ENCODE peak calls at places on chromosomes 5 and 9, in ten cellular contexts. Q is upper lobe of right lung, D is stomach, A is transverse colon, S is cardiac fibroblast, T is right lobe of liver, W is pancreas, P is AG10803, E is left ventricle myocardium inferior, L is tibial nerve. R is an unnamed sample.

GRCh38 chr9:129624168-129624759 is 1.7 kb upstream of the NTMT1 start:
- DNase-seq in Q (peak), D (peak), A (peak), S (peak), T (no peak), W (peak), P (peak), E (no peak), L (peak), R (peak)

GRCh38 chr5:139105621-139106071 is 92.5 kb downstream of the SIL1 start:
- DNase-seq in Q (no peak), D (no peak), A (no peak), S (no peak), T (no peak), W (no peak), P (no peak), E (no peak), L (no peak), R (no peak)

GRCh38 chr5:31502506-31502905 is 29.4 kb downstream of the DROSHA start:
- DNase-seq in Q (no peak), D (no peak), A (no peak), S (no peak), T (no peak), W (no peak), P (peak), E (no peak), L (no peak), R (peak)

GRCh38 chr9:29290519-29290918 is 1717.2 kb upstream of the C9orf72 start:
- DNase-seq in Q (no peak), D (no peak), A (no peak), S (no peak), T (no peak), W (no peak), P (no peak), E (no peak), L (no peak), R (no peak)

GRCh38 chr5:34522599-34523381 is 133.3 kb upstream of the RAI14 start:
- DNase-seq in Q (no peak), D (peak), A (peak), S (peak), T (no peak), W (peak), P (peak), E (peak), L (peak), R (peak)

GRCh38 chr5:180128671-180129261 is 57.2 kb upstream of the RNF130 start:
- DNase-seq in Q (no peak), D (peak), A (no peak), S (no peak), T (no peak), W (peak), P (no peak), E (no peak), L (no peak), R (no peak)

GRCh38 chr9:16281707-16282106 is 588.8 kb downstream of the BNC2 start:
- DNase-seq in Q (no peak), D (no peak), A (no peak), S (no peak), T (no peak), W (no peak), P (no peak), E (no peak), L (no peak), R (no peak)

GRCh38 chr9:87387351-87388055 is 110.2 kb upstream of the DAPK1 start:
- DNase-seq in Q (no peak), D (no peak), A (no peak), S (peak), T (no peak), W (no peak), P (peak), E (no peak), L (no peak), R (no peak)

GRCh38 chr9:68497629-68498028 is 43.1 kb downstream of the TMEM252 start:
- DNase-seq in Q (no peak), D (no peak), A (no peak), S (no peak), T (no peak), W (no peak), P (no peak), E (no peak), L (no peak), R (no peak)

GRCh38 chr5:3265936-3266335 is 329.7 kb upstream of the IRX1 start:
- DNase-seq in Q (no peak), D (no peak), A (no peak), S (no peak), T (no peak), W (no peak), P (no peak), E (no peak), L (no peak), R (no peak)

GRCh38 chr5:543755-544674 is 19.8 kb upstream of the SLC9A3 start:
- DNase-seq in Q (peak), D (peak), A (peak), S (no peak), T (peak), W (peak), P (no peak), E (peak), L (peak), R (no peak)

GRCh38 chr9:136007906-136008692 is 46.9 kb upstream of the UBAC1 start:
- DNase-seq in Q (no peak), D (no peak), A (no peak), S (peak), T (no peak), W (no peak), P (peak), E (no peak), L (no peak), R (peak)

GRCh38 chr9:118422513-118422912 is 718.3 kb downstream of the TLR4 start:
- DNase-seq in Q (no peak), D (no peak), A (no peak), S (no peak), T (no peak), W (no peak), P (no peak), E (no peak), L (no peak), R (no peak)

GRCh38 chr9:111287127-111287526 is 42.9 kb downstream of the OR2K2 start:
- DNase-seq in Q (no peak), D (no peak), A (no peak), S (peak), T (no peak), W (no peak), P (peak), E (no peak), L (no peak), R (peak)

GRCh38 chr5:134524826-134525686 is at the start of gene JADE2:
- DNase-seq in Q (peak), D (peak), A (peak), S (peak), T (peak), W (peak), P (peak), E (peak), L (peak), R (peak)

GRCh38 chr9:36797471-36798220 is 225.0 kb downstream of the MELK start:
- DNase-seq in Q (no peak), D (no peak), A (no peak), S (no peak), T (no peak), W (no peak), P (no peak), E (no peak), L (no peak), R (no peak)

GRCh38 chr5:126002222-126002897 is 420.8 kb upstream of the GRAMD2B start:
- DNase-seq in Q (no peak), D (peak), A (no peak), S (peak), T (no peak), W (no peak), P (peak), E (peak), L (peak), R (peak)

GRCh38 chr9:129669141-129669718 is 3.8 kb downstream of the PRRX2 start:
- DNase-seq in Q (no peak), D (no peak), A (no peak), S (no peak), T (no peak), W (no peak), P (peak), E (no peak), L (no peak), R (peak)

GRCh38 chr9:135664266-135664665 is 1.2 kb downstream of the LCN9 start:
- DNase-seq in Q (no peak), D (no peak), A (no peak), S (no peak), T (no peak), W (peak), P (no peak), E (no peak), L (no peak), R (no peak)

GRCh38 chr5:171441246-171441791 is 21.9 kb downstream of the FGF18 start:
- DNase-seq in Q (no peak), D (no peak), A (no peak), S (no peak), T (no peak), W (no peak), P (no peak), E (no peak), L (no peak), R (no peak)

GRCh38 chr9:107472581-107473335 is 16.8 kb downstream of the KLF4 start:
- DNase-seq in Q (no peak), D (no peak), A (no peak), S (no peak), T (no peak), W (no peak), P (no peak), E (no peak), L (no peak), R (no peak)

GRCh38 chr5:142360607-142361120 is 35.8 kb upstream of the SPRY4 start:
- DNase-seq in Q (no peak), D (peak), A (no peak), S (peak), T (peak), W (no peak), P (peak), E (no peak), L (no peak), R (peak)

GRCh38 chr9:129631673-129632129 is 5.7 kb downstream of the NTMT1 start:
- DNase-seq in Q (no peak), D (peak), A (no peak), S (no peak), T (no peak), W (no peak), P (no peak), E (no peak), L (no peak), R (no peak)

GRCh38 chr9:9631302-9631701 is 981.5 kb downstream of the PTPRD start:
- DNase-seq in Q (no peak), D (no peak), A (no peak), S (no peak), T (no peak), W (no peak), P (no peak), E (no peak), L (no peak), R (no peak)

GRCh38 chr9:109990541-109990940 is 210.5 kb downstream of the PALM2AKAP2 start:
- DNase-seq in Q (no peak), D (no peak), A (no peak), S (no peak), T (no peak), W (no peak), P (peak), E (no peak), L (no peak), R (no peak)

GRCh38 chr5:15718411-15719178 is 218.6 kb downstream of the FBXL7 start:
- DNase-seq in Q (no peak), D (no peak), A (no peak), S (peak), T (no peak), W (no peak), P (no peak), E (no peak), L (no peak), R (peak)

GRCh38 chr9:106893088-106893487 is 30.1 kb downstream of the ZNF462 start:
- DNase-seq in Q (no peak), D (no peak), A (no peak), S (peak), T (no peak), W (no peak), P (peak), E (no peak), L (no peak), R (peak)

GRCh38 chr5:74766348-74766886 is 500 bp downstream of the GFM2 start:
- DNase-seq in Q (no peak), D (no peak), A (no peak), S (peak), T (no peak), W (no peak), P (peak), E (no peak), L (peak), R (no peak)

GRCh38 chr9:93827545-93828330 is 127.4 kb downstream of the BARX1 start:
- DNase-seq in Q (peak), D (peak), A (peak), S (peak), T (no peak), W (peak), P (peak), E (no peak), L (no peak), R (peak)

GRCh38 chr9:130174025-130174424 is 1.8 kb downstream of the NCS1 start:
- DNase-seq in Q (no peak), D (no peak), A (no peak), S (no peak), T (no peak), W (no peak), P (no peak), E (no peak), L (no peak), R (no peak)

GRCh38 chr9:127450170-127450830 is 906 bp downstream of the RPL12 start:
- DNase-seq in Q (no peak), D (peak), A (no peak), S (peak), T (no peak), W (no peak), P (peak), E (no peak), L (no peak), R (peak)

GRCh38 chr5:78527054-78527884 is 121.3 kb downstream of the LHFPL2 start:
- DNase-seq in Q (no peak), D (no peak), A (peak), S (peak), T (no peak), W (no peak), P (peak), E (peak), L (peak), R (peak)

GRCh38 chr5:10173716-10174115 is 76.0 kb downstream of the ATPSCKMT start:
- DNase-seq in Q (no peak), D (no peak), A (no peak), S (no peak), T (no peak), W (no peak), P (no peak), E (no peak), L (no peak), R (no peak)

GRCh38 chr9:130660326-130660682 is 4.1 kb upstream of the PRDM12 start:
- DNase-seq in Q (no peak), D (no peak), A (no peak), S (no peak), T (no peak), W (peak), P (no peak), E (no peak), L (no peak), R (no peak)

GRCh38 chr5:45694255-45694834 is 1.8 kb downstream of the HCN1 start:
- DNase-seq in Q (no peak), D (no peak), A (no peak), S (peak), T (no peak), W (no peak), P (no peak), E (no peak), L (no peak), R (no peak)

GRCh38 chr5:43401827-43402226 is 10.4 kb downstream of the CCL28 start:
- DNase-seq in Q (no peak), D (no peak), A (no peak), S (peak), T (no peak), W (no peak), P (peak), E (no peak), L (no peak), R (no peak)

GRCh38 chr5:169547508-169547907 is 36.1 kb upstream of the SPDL1 start:
- DNase-seq in Q (no peak), D (no peak), A (no peak), S (peak), T (no peak), W (no peak), P (peak), E (no peak), L (no peak), R (no peak)

GRCh38 chr5:169546346-169546745 is 37.2 kb upstream of the SPDL1 start:
- DNase-seq in Q (no peak), D (no peak), A (no peak), S (no peak), T (no peak), W (no peak), P (peak), E (no peak), L (no peak), R (no peak)

GRCh38 chr5:169550227-169550626 is 33.3 kb upstream of the SPDL1 start:
- DNase-seq in Q (no peak), D (no peak), A (no peak), S (no peak), T (no peak), W (no peak), P (peak), E (no peak), L (no peak), R (no peak)

GRCh38 chr5:169549453-169549852 is 34.1 kb upstream of the SPDL1 start:
- DNase-seq in Q (no peak), D (no peak), A (no peak), S (peak), T (no peak), W (no peak), P (peak), E (no peak), L (no peak), R (no peak)

GRCh38 chr5:169548315-169548714 is 35.3 kb upstream of the SPDL1 start:
- DNase-seq in Q (no peak), D (no peak), A (no peak), S (peak), T (no peak), W (no peak), P (peak), E (no peak), L (no peak), R (peak)
- TF ChIP-seq CTCF in Q (peak), D (peak), A (peak), S (peak), T (peak), W (no peak), P (peak), E (peak), L (no peak), R (peak)

DNA sequence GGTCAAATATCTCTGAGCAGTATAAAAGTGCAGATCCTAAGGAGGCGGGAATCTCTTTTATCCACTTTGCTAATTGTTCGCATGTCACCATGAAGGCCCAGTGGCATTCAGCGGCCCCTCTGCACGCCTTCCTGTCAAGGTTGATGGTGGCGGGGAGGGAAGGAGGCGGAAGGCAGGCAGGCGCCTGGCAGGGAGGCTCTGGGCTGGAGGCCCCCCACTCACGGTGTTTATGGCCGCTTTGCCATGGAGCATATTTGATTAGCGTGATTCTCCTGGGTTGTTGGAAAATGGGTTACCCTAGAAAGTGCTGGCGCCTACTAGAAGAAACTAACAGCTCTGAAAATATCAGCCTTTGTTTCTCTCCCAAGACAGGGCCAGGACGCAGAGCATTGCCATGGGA is 209.6 kb downstream of the FSTL4 start:
- DNase-seq in Q (no peak), D (no peak), A (no peak), S (no peak), T (no peak), W (no peak), P (no peak), E (no peak), L (no peak), R (no peak)
- H3K4me3 ChIP-seq in Q (no peak), D (no peak), A (no peak), S (no peak), T (no peak), W (no peak), P (no peak), E (no peak), L (no peak), R (no peak)

GRCh38 chr5:168350315-168350714 is 58.9 kb downstream of the WWC1 start:
- DNase-seq in Q (no peak), D (no peak), A (no peak), S (no peak), T (peak), W (no peak), P (no peak), E (no peak), L (no peak), R (no peak)
- TF ChIP-seq CTCF in Q (no peak), D (no peak), A (no peak), S (no peak), T (no peak), W (no peak), P (no peak), E (no peak), L (no peak), R (no peak)

GRCh38 chr9:88917375-88917774 is 73.9 kb upstream of the S1PR3 start:
- DNase-seq in Q (no peak), D (no peak), A (no peak), S (no peak), T (peak), W (peak), P (no peak), E (no peak), L (no peak), R (no peak)

GRCh38 chr9:88925471-88925870 is 65.8 kb upstream of the S1PR3 start:
- DNase-seq in Q (no peak), D (no peak), A (no peak), S (no peak), T (no peak), W (no peak), P (peak), E (no peak), L (no peak), R (peak)

GRCh38 chr9:88920645-88921044 is 70.6 kb upstream of the S1PR3 start:
- DNase-seq in Q (no peak), D (no peak), A (no peak), S (no peak), T (no peak), W (no peak), P (no peak), E (no peak), L (no peak), R (no peak)

GRCh38 chr9:88923653-88924284 is 67.5 kb upstream of the S1PR3 start:
- DNase-seq in Q (peak), D (no peak), A (no peak), S (no peak), T (no peak), W (no peak), P (no peak), E (no peak), L (no peak), R (no peak)

GRCh38 chr9:88922091-88922490 is 69.2 kb upstream of the S1PR3 start:
- DNase-seq in Q (no peak), D (no peak), A (peak), S (no peak), T (no peak), W (no peak), P (no peak), E (no peak), L (no peak), R (no peak)
- H3K4me3 ChIP-seq in Q (no peak), D (no peak), A (no peak), S (no peak), T (no peak), W (no peak), P (no peak), E (no peak), L (no peak), R (no peak)